ENCODE peak calls at places on chromosomes 16 and 17, in six cellular contexts. U, K, H, P, R and V are unnamed samples.

GRCh38 chr16:80527297-80527696 is 13.5 kb upstream of the DYNLRB2 start:
- DNase-seq in U (peak), R (no peak), H (no peak), K (peak), P (peak), V (no peak)

GRCh38 chr17:18315498-18316360 is 636 bp downstream of the SMCR8 start:
- DNase-seq in K (peak), R (no peak), P (no peak), H (no peak), U (no peak), V (no peak)

GRCh38 chr17:31678431-31678830 is 180.6 kb downstream of the COPRS start:
- DNase-seq in U (no peak), K (no peak), P (peak), H (no peak), R (no peak), V (no peak)

GRCh38 chr17:80270836-80271235 is 10.2 kb downstream of the RNF213 start:
- DNase-seq in U (peak), R (no peak), K (no peak), P (peak), H (no peak), V (no peak)

GRCh38 chr16:27547134-27547533 is 2.6 kb downstream of the GTF3C1 start:
- DNase-seq in P (no peak), U (no peak), K (no peak), R (no peak), H (no peak), V (no peak)

GRCh38 chr16:69865701-69866100 is 85.4 kb upstream of the CLEC18A start:
- DNase-seq in R (no peak), U (no peak), H (no peak), K (no peak), P (no peak), V (no peak)

GRCh38 chr16:8673611-8674412 is 605 bp upstream of the ABAT start:
- DNase-seq in U (no peak), K (no peak), H (no peak), R (no peak), P (no peak), V (no peak)

GRCh38 chr17:48961516-48962233 is 6.7 kb downstream of the GIP start:
- DNase-seq in R (no peak), K (no peak), H (peak), P (peak), U (no peak), V (no peak)

GRCh38 chr17:47694018-47694817 is at the start of gene TBKBP1:
- DNase-seq in K (no peak), U (peak), R (no peak), P (peak), H (no peak), V (no peak)

GRCh38 chr16:76268824-76269223 is 8.4 kb upstream of the CNTNAP4 start:
- DNase-seq in H (no peak), U (no peak), K (no peak), P (no peak), R (no peak), V (no peak)

GRCh38 chr16:20903889-20904506 is 3.4 kb downstream of the LYRM1 start:
- DNase-seq in K (no peak), U (no peak), P (no peak), R (no peak), H (no peak), V (no peak)

GRCh38 chr17:44159519-44160210 is 10.8 kb upstream of the ASB16 start:
- DNase-seq in H (no peak), P (no peak), K (no peak), R (no peak), U (no peak), V (no peak)

GRCh38 chr17:21352981-21353265 is 23.2 kb upstream of the KCNJ12 start:
- DNase-seq in R (no peak), U (no peak), K (no peak), H (no peak), P (no peak), V (no peak)